ENCODE peak calls at places on chromosomes 13 and 19, in five cellular contexts. One of them, this sample, is unnamed.

GRCh38 chr13:24863748-24864540 is 100.0 kb downstream of the RNF17 start:
- DNase-seq in activated naive CD8-positive, alpha-beta T cell treated with anti-CD3 and anti-CD28 coated beads, Interleukin-2, amount 50 U/mL, for 24 hours: no peak
- DNase-seq in uterus: no peak
- DNase-seq in stimulated activated naive B cell treated with anti-CD40 and anti-IgM and Interleukin-4, amounts not matched to agents 10 μg/mL and 1 μg/mL and 100 μg/mL, for 72 hours: no peak
- DNase-seq in HT1080: no peak
- DNase-seq in this sample: no peak

GRCh38 chr13:21033866-21034601 is 27.4 kb downstream of the LATS2 start:
- DNase-seq in activated naive CD8-positive, alpha-beta T cell treated with anti-CD3 and anti-CD28 coated beads, Interleukin-2, amount 50 U/mL, for 24 hours: no peak
- DNase-seq in uterus: no peak
- DNase-seq in HT1080: peak
- DNase-seq in stimulated activated naive B cell treated with anti-CD40 and anti-IgM and Interleukin-4, amounts not matched to agents 10 μg/mL and 1 μg/mL and 100 μg/mL, for 72 hours: no peak
- DNase-seq in this sample: no peak

GRCh38 chr19:55484571-55485438 is at the start of gene NAT14:
- DNase-seq in activated naive CD8-positive, alpha-beta T cell treated with anti-CD3 and anti-CD28 coated beads, Interleukin-2, amount 50 U/mL, for 24 hours: peak
- DNase-seq in uterus: peak
- DNase-seq in stimulated activated naive B cell treated with anti-CD40 and anti-IgM and Interleukin-4, amounts not matched to agents 10 μg/mL and 1 μg/mL and 100 μg/mL, for 72 hours: peak
- DNase-seq in HT1080: peak
- DNase-seq in this sample: peak

GRCh38 chr13:51958217-51958547 is 53.1 kb downstream of the ATP7B start:
- DNase-seq in activated naive CD8-positive, alpha-beta T cell treated with anti-CD3 and anti-CD28 coated beads, Interleukin-2, amount 50 U/mL, for 24 hours: no peak
- DNase-seq in uterus: no peak
- DNase-seq in HT1080: no peak
- DNase-seq in stimulated activated naive B cell treated with anti-CD40 and anti-IgM and Interleukin-4, amounts not matched to agents 10 μg/mL and 1 μg/mL and 100 μg/mL, for 72 hours: no peak
- DNase-seq in this sample: no peak

GRCh38 chr19:41249707-41250423 is 14.3 kb upstream of the HNRNPUL1 start:
- DNase-seq in activated naive CD8-positive, alpha-beta T cell treated with anti-CD3 and anti-CD28 coated beads, Interleukin-2, amount 50 U/mL, for 24 hours: no peak
- DNase-seq in uterus: no peak
- DNase-seq in stimulated activated naive B cell treated with anti-CD40 and anti-IgM and Interleukin-4, amounts not matched to agents 10 μg/mL and 1 μg/mL and 100 μg/mL, for 72 hours: no peak
- DNase-seq in HT1080: no peak
- DNase-seq in this sample: no peak

GRCh38 chr13:48816696-48817095 is 159.0 kb upstream of the FNDC3A start:
- DNase-seq in activated naive CD8-positive, alpha-beta T cell treated with anti-CD3 and anti-CD28 coated beads, Interleukin-2, amount 50 U/mL, for 24 hours: no peak
- DNase-seq in stimulated activated naive B cell treated with anti-CD40 and anti-IgM and Interleukin-4, amounts not matched to agents 10 μg/mL and 1 μg/mL and 100 μg/mL, for 72 hours: no peak
- DNase-seq in HT1080: no peak
- DNase-seq in uterus: no peak
- DNase-seq in this sample: no peak

GRCh38 chr19:7815325-7815724 is 14.7 kb upstream of the EVI5L start:
- DNase-seq in uterus: no peak
- DNase-seq in HT1080: no peak
- DNase-seq in activated naive CD8-positive, alpha-beta T cell treated with anti-CD3 and anti-CD28 coated beads, Interleukin-2, amount 50 U/mL, for 24 hours: no peak
- DNase-seq in stimulated activated naive B cell treated with anti-CD40 and anti-IgM and Interleukin-4, amounts not matched to agents 10 μg/mL and 1 μg/mL and 100 μg/mL, for 72 hours: peak
- DNase-seq in this sample: no peak

GRCh38 chr13:96089139-96089538 is 768 bp upstream of the HS6ST3 start:
- DNase-seq in stimulated activated naive B cell treated with anti-CD40 and anti-IgM and Interleukin-4, amounts not matched to agents 10 μg/mL and 1 μg/mL and 100 μg/mL, for 72 hours: no peak
- DNase-seq in uterus: no peak
- DNase-seq in HT1080: no peak
- DNase-seq in activated naive CD8-positive, alpha-beta T cell treated with anti-CD3 and anti-CD28 coated beads, Interleukin-2, amount 50 U/mL, for 24 hours: no peak
- DNase-seq in this sample: no peak

GRCh38 chr19:39408392-39409206 is 2.0 kb downstream of the ZFP36 start:
- DNase-seq in HT1080: no peak
- DNase-seq in uterus: peak
- DNase-seq in stimulated activated naive B cell treated with anti-CD40 and anti-IgM and Interleukin-4, amounts not matched to agents 10 μg/mL and 1 μg/mL and 100 μg/mL, for 72 hours: no peak
- DNase-seq in activated naive CD8-positive, alpha-beta T cell treated with anti-CD3 and anti-CD28 coated beads, Interleukin-2, amount 50 U/mL, for 24 hours: no peak
- DNase-seq in this sample: peak

GRCh38 chr19:34253711-34254551 is 423 bp upstream of the GARRE1 start:
- DNase-seq in HT1080: peak
- DNase-seq in stimulated activated naive B cell treated with anti-CD40 and anti-IgM and Interleukin-4, amounts not matched to agents 10 μg/mL and 1 μg/mL and 100 μg/mL, for 72 hours: peak
- DNase-seq in uterus: peak
- DNase-seq in activated naive CD8-positive, alpha-beta T cell treated with anti-CD3 and anti-CD28 coated beads, Interleukin-2, amount 50 U/mL, for 24 hours: peak
- DNase-seq in this sample: peak

GRCh38 chr13:47478985-47479384 is 522.1 kb downstream of the SUCLA2 start:
- DNase-seq in HT1080: no peak
- DNase-seq in uterus: no peak
- DNase-seq in stimulated activated naive B cell treated with anti-CD40 and anti-IgM and Interleukin-4, amounts not matched to agents 10 μg/mL and 1 μg/mL and 100 μg/mL, for 72 hours: no peak
- DNase-seq in activated naive CD8-positive, alpha-beta T cell treated with anti-CD3 and anti-CD28 coated beads, Interleukin-2, amount 50 U/mL, for 24 hours: no peak
- DNase-seq in this sample: no peak

GRCh38 chr13:73338389-73338788 is 279.6 kb downstream of the KLF5 start:
- DNase-seq in HT1080: no peak
- DNase-seq in uterus: no peak
- DNase-seq in activated naive CD8-positive, alpha-beta T cell treated with anti-CD3 and anti-CD28 coated beads, Interleukin-2, amount 50 U/mL, for 24 hours: no peak
- DNase-seq in stimulated activated naive B cell treated with anti-CD40 and anti-IgM and Interleukin-4, amounts not matched to agents 10 μg/mL and 1 μg/mL and 100 μg/mL, for 72 hours: no peak
- DNase-seq in this sample: no peak

GRCh38 chr19:14507704-14508246 is 10.4 kb downstream of the DNAJB1 start:
- DNase-seq in stimulated activated naive B cell treated with anti-CD40 and anti-IgM and Interleukin-4, amounts not matched to agents 10 μg/mL and 1 μg/mL and 100 μg/mL, for 72 hours: no peak
- DNase-seq in HT1080: peak
- DNase-seq in uterus: no peak
- DNase-seq in activated naive CD8-positive, alpha-beta T cell treated with anti-CD3 and anti-CD28 coated beads, Interleukin-2, amount 50 U/mL, for 24 hours: no peak
- DNase-seq in this sample: no peak

GRCh38 chr13:109821038-109821545 is 34.7 kb upstream of the IRS2 start:
- DNase-seq in HT1080: no peak
- DNase-seq in stimulated activated naive B cell treated with anti-CD40 and anti-IgM and Interleukin-4, amounts not matched to agents 10 μg/mL and 1 μg/mL and 100 μg/mL, for 72 hours: no peak
- DNase-seq in activated naive CD8-positive, alpha-beta T cell treated with anti-CD3 and anti-CD28 coated beads, Interleukin-2, amount 50 U/mL, for 24 hours: no peak
- DNase-seq in uterus: no peak
- DNase-seq in this sample: no peak

GRCh38 chr19:48444933-48445194 is 919 bp upstream of the GRWD1 start:
- DNase-seq in HT1080: no peak
- DNase-seq in activated naive CD8-positive, alpha-beta T cell treated with anti-CD3 and anti-CD28 coated beads, Interleukin-2, amount 50 U/mL, for 24 hours: no peak
- DNase-seq in uterus: no peak
- DNase-seq in stimulated activated naive B cell treated with anti-CD40 and anti-IgM and Interleukin-4, amounts not matched to agents 10 μg/mL and 1 μg/mL and 100 μg/mL, for 72 hours: no peak
- DNase-seq in this sample: no peak

GRCh38 chr13:27928805-27929753 is 9.3 kb downstream of the PDX1 start:
- DNase-seq in uterus: no peak
- DNase-seq in activated naive CD8-positive, alpha-beta T cell treated with anti-CD3 and anti-CD28 coated beads, Interleukin-2, amount 50 U/mL, for 24 hours: no peak
- DNase-seq in HT1080: no peak
- DNase-seq in stimulated activated naive B cell treated with anti-CD40 and anti-IgM and Interleukin-4, amounts not matched to agents 10 μg/mL and 1 μg/mL and 100 μg/mL, for 72 hours: no peak
- DNase-seq in this sample: no peak

GRCh38 chr19:47373246-47374240 is 24.4 kb downstream of the DHX34 start:
- DNase-seq in HT1080: no peak
- DNase-seq in activated naive CD8-positive, alpha-beta T cell treated with anti-CD3 and anti-CD28 coated beads, Interleukin-2, amount 50 U/mL, for 24 hours: no peak
- DNase-seq in uterus: no peak
- DNase-seq in stimulated activated naive B cell treated with anti-CD40 and anti-IgM and Interleukin-4, amounts not matched to agents 10 μg/mL and 1 μg/mL and 100 μg/mL, for 72 hours: no peak
- DNase-seq in this sample: no peak

GRCh38 chr13:106083620-106084350 is 451.7 kb downstream of the EFNB2 start:
- DNase-seq in activated naive CD8-positive, alpha-beta T cell treated with anti-CD3 and anti-CD28 coated beads, Interleukin-2, amount 50 U/mL, for 24 hours: peak
- DNase-seq in stimulated activated naive B cell treated with anti-CD40 and anti-IgM and Interleukin-4, amounts not matched to agents 10 μg/mL and 1 μg/mL and 100 μg/mL, for 72 hours: no peak
- DNase-seq in uterus: no peak
- DNase-seq in HT1080: peak
- DNase-seq in this sample: peak

GRCh38 chr13:101343128-101343787 is 73.0 kb downstream of the NALCN start:
- DNase-seq in activated naive CD8-positive, alpha-beta T cell treated with anti-CD3 and anti-CD28 coated beads, Interleukin-2, amount 50 U/mL, for 24 hours: no peak
- DNase-seq in uterus: no peak
- DNase-seq in stimulated activated naive B cell treated with anti-CD40 and anti-IgM and Interleukin-4, amounts not matched to agents 10 μg/mL and 1 μg/mL and 100 μg/mL, for 72 hours: no peak
- DNase-seq in HT1080: no peak
- DNase-seq in this sample: peak

GRCh38 chr19:15072930-15073647 is 8.9 kb upstream of the OR1I1 start:
- DNase-seq in stimulated activated naive B cell treated with anti-CD40 and anti-IgM and Interleukin-4, amounts not matched to agents 10 μg/mL and 1 μg/mL and 100 μg/mL, for 72 hours: no peak
- DNase-seq in HT1080: no peak
- DNase-seq in uterus: no peak
- DNase-seq in activated naive CD8-positive, alpha-beta T cell treated with anti-CD3 and anti-CD28 coated beads, Interleukin-2, amount 50 U/mL, for 24 hours: no peak
- DNase-seq in this sample: no peak

GRCh38 chr13:51729853-51730553 is 74.0 kb downstream of the DHRS12 start:
- DNase-seq in activated naive CD8-positive, alpha-beta T cell treated with anti-CD3 and anti-CD28 coated beads, Interleukin-2, amount 50 U/mL, for 24 hours: peak
- DNase-seq in uterus: peak
- DNase-seq in HT1080: peak
- DNase-seq in stimulated activated naive B cell treated with anti-CD40 and anti-IgM and Interleukin-4, amounts not matched to agents 10 μg/mL and 1 μg/mL and 100 μg/mL, for 72 hours: no peak
- DNase-seq in this sample: peak

GRCh38 chr19:48967346-48968178 is 2.5 kb downstream of the FTL start:
- DNase-seq in stimulated activated naive B cell treated with anti-CD40 and anti-IgM and Interleukin-4, amounts not matched to agents 10 μg/mL and 1 μg/mL and 100 μg/mL, for 72 hours: no peak
- DNase-seq in uterus: no peak
- DNase-seq in activated naive CD8-positive, alpha-beta T cell treated with anti-CD3 and anti-CD28 coated beads, Interleukin-2, amount 50 U/mL, for 24 hours: no peak
- DNase-seq in HT1080: peak
- DNase-seq in this sample: peak

GRCh38 chr13:98327326-98328314 is 150.6 kb upstream of the RNF113B start:
- DNase-seq in stimulated activated naive B cell treated with anti-CD40 and anti-IgM and Interleukin-4, amounts not matched to agents 10 μg/mL and 1 μg/mL and 100 μg/mL, for 72 hours: no peak
- DNase-seq in activated naive CD8-positive, alpha-beta T cell treated with anti-CD3 and anti-CD28 coated beads, Interleukin-2, amount 50 U/mL, for 24 hours: no peak
- DNase-seq in HT1080: no peak
- DNase-seq in uterus: no peak
- DNase-seq in this sample: no peak

GRCh38 chr19:8064866-8065486 is 12.4 kb downstream of the CCL25 start:
- DNase-seq in stimulated activated naive B cell treated with anti-CD40 and anti-IgM and Interleukin-4, amounts not matched to agents 10 μg/mL and 1 μg/mL and 100 μg/mL, for 72 hours: no peak
- DNase-seq in activated naive CD8-positive, alpha-beta T cell treated with anti-CD3 and anti-CD28 coated beads, Interleukin-2, amount 50 U/mL, for 24 hours: no peak
- DNase-seq in uterus: no peak
- DNase-seq in HT1080: no peak
- DNase-seq in this sample: no peak

GRCh38 chr19:15112385-15112784 is 5.2 kb downstream of the SYDE1 start:
- DNase-seq in activated naive CD8-positive, alpha-beta T cell treated with anti-CD3 and anti-CD28 coated beads, Interleukin-2, amount 50 U/mL, for 24 hours: no peak
- DNase-seq in uterus: no peak
- DNase-seq in HT1080: no peak
- DNase-seq in stimulated activated naive B cell treated with anti-CD40 and anti-IgM and Interleukin-4, amounts not matched to agents 10 μg/mL and 1 μg/mL and 100 μg/mL, for 72 hours: no peak
- DNase-seq in this sample: no peak

GRCh38 chr19:23528376-23528775 is 133.1 kb upstream of the ZNF91 start:
- DNase-seq in activated naive CD8-positive, alpha-beta T cell treated with anti-CD3 and anti-CD28 coated beads, Interleukin-2, amount 50 U/mL, for 24 hours: no peak
- DNase-seq in uterus: no peak
- DNase-seq in stimulated activated naive B cell treated with anti-CD40 and anti-IgM and Interleukin-4, amounts not matched to agents 10 μg/mL and 1 μg/mL and 100 μg/mL, for 72 hours: no peak
- DNase-seq in HT1080: peak
- DNase-seq in this sample: no peak

This sample was measured in OCI-M1.